ENCODE peak calls at places on chromosomes 3 and 15, in four cellular contexts. F is endodermal cell; T is fibroblast of lung; P is naive thymus-derived CD4-positive, alpha-beta T cell. I is an unnamed sample.
A peak's percentile ranks its signal among the peaks of the same experiment; 100 is the strongest.

GRCh38 chr3:183385698-183386590 is 42.5 kb downstream of the MCF2L2 start:
- DNase-seq in P (peak; percentile 40), F (peak; percentile 84), T (peak; percentile 57), I (no peak)

GRCh38 chr15:28132524-28133275 is 33.6 kb upstream of the OCA2 start:
- DNase-seq in P (no peak), T (peak; percentile 70), F (no peak), I (no peak)

GRCh38 chr15:42595641-42596240 is 20.3 kb downstream of the STARD9 start:
- DNase-seq in F (no peak), P (no peak), T (no peak), I (no peak)

GRCh38 chr3:81531256-81531655 is 230.2 kb downstream of the GBE1 start:
- DNase-seq in P (no peak), F (no peak), T (no peak), I (no peak)

GRCh38 chr3:69838217-69838616 is 99.0 kb downstream of the MITF start:
- DNase-seq in P (no peak), T (peak; percentile 94), F (no peak), I (no peak)

GRCh38 chr3:42613462-42613861 is 13.0 kb downstream of the NKTR start:
- DNase-seq in F (no peak), P (no peak), T (no peak), I (no peak)

GRCh38 chr3:143442761-143443477 is 323.3 kb downstream of the CHST2 start:
- DNase-seq in T (peak; percentile 58), P (no peak), F (no peak), I (no peak)

GRCh38 chr15:45373961-45374360 is 4.4 kb downstream of the GATM start:
- DNase-seq in F (no peak), P (no peak), T (no peak), I (no peak)

GRCh38 chr3:130933801-130934345 is 40.0 kb downstream of the ATP2C1 start:
- DNase-seq in T (peak; percentile 77), F (no peak), P (no peak), I (no peak)

GRCh38 chr3:115644391-115644790 is 21.1 kb downstream of the GAP43 start:
- DNase-seq in P (no peak), F (no peak), T (peak; percentile 76), I (no peak)

GRCh38 chr3:107216229-107216628 is 161.0 kb upstream of the CCDC54 start:
- DNase-seq in P (no peak), F (no peak), T (peak; percentile 50), I (no peak)

GRCh38 chr3:107220538-107220937 is 156.7 kb upstream of the CCDC54 start:
- DNase-seq in F (no peak), T (no peak), P (no peak), I (no peak)

GRCh38 chr3:107216711-107217110 is 160.5 kb upstream of the CCDC54 start:
- DNase-seq in T (peak; percentile 99), F (no peak), P (no peak), I (no peak)

GRCh38 chr3:107218864-107219269 is 158.4 kb upstream of the CCDC54 start:
- DNase-seq in F (no peak), T (no peak), P (no peak), I (no peak)

GRCh38 chr3:107217161-107217560 is 160.1 kb upstream of the CCDC54 start:
- DNase-seq in F (no peak), T (peak; percentile 95), P (no peak), I (no peak)
- H3K27ac ChIP-seq in F (no peak overlapping the region), T (peak overlapping the region; percentile 78), P (no peak overlapping the region), I (no peak overlapping the region)

GRCh38 chr15:25189551-25189950 is 234.8 kb downstream of the SNRPN start:
- DNase-seq in T (no peak), F (no peak), P (no peak), I (no peak)
- H3K9me3 ChIP-seq in T (no peaks in the 10 kb centered on the region), F (no peaks in the 10 kb centered on the region), P (peaks cover 66% of the 10 kb centered on the region), I (no peaks in the 10 kb centered on the region)

DNA sequence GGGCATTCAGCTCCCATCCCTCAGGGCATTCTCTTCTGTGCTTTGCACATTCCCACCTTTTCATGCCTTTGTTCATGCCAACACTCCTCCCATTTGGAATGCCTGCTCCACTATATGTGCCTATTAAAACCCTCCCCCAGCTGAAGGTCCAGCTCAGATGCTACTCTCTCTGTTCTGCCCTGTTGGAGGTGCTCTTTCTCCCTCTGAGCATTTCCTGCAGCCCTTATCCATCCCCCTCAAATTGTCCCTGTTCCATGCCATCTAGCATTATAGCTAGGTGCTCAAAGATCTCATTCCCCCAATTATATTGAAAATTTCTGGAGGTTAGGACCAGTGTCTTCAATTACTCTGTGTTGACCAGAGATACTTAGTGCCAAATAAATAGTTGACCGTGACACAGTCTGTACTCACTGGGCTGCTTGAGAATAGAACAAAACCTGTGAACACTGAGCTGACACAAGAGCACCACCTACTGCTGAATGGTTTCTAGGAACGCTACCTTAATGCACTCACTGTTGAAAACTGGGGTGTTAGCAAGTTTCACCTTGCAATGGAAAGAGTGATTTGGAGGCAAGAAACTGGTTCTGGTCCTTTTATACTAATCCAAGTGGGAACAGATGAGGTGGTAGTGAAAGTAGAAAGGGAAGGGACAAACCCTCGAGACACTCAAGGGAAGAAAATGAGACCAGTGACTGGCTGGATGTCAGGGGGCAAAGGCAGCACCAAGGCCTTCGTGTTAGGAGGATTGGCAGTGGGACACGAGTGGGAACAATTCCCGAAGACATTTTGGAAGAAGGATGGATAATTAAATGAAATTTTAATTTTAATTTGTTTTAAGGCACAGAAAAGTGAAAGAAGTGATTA is 289.8 kb upstream of the ROPN1 start:
- DNase-seq in F (peak; percentile 69), T (peak; percentile 49), P (no peak), I (no peak)
- H3K27ac ChIP-seq in F (no peak overlapping the region), T (no peak overlapping the region), P (no peak overlapping the region), I (no peak overlapping the region)

DNA sequence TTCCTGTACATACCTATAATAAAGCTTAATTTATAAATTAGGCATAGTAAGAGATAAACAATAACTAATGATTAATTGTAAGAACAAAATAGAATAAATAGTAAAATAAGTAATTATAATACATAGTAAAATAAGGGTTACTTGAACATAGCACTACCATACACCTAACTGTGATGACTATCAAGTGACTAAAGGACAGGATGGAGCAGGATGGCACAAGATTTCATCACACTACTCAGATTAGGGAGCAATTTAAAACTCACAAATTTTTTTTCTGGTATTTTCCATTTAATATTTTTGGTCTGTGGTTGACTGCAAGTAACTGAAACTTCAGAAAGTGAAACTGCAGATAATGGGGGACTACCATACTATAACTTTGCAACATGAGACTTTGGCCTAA is 14.8 kb downstream of the RFX7 start:
- DNase-seq in F (no peak), T (no peak), P (no peak), I (no peak)
- H3K9me3 ChIP-seq in F (peaks cover 63% of the 10 kb centered on the region), T (no peaks in the 10 kb centered on the region), P (peaks cover 47% of the 10 kb centered on the region), I (peaks cover 79% of the 10 kb centered on the region)

GRCh38 chr15:70158309-70158995 is 60.7 kb upstream of the TLE3 start:
- DNase-seq in F (peak; percentile 30), P (no peak), T (no peak), I (no peak)

GRCh38 chr15:70160267-70160666 is 62.5 kb upstream of the TLE3 start:
- DNase-seq in F (peak; percentile 35), T (no peak), P (no peak), I (no peak)

GRCh38 chr15:70158996-70159355 is 61.3 kb upstream of the TLE3 start:
- DNase-seq in F (no peak), T (no peak), P (no peak), I (no peak)

GRCh38 chr15:70159397-70160009 is 61.8 kb upstream of the TLE3 start:
- DNase-seq in T (no peak), F (peak; percentile 33), P (no peak), I (no peak)

GRCh38 chr15:70160803-70161565 is 63.3 kb upstream of the TLE3 start:
- DNase-seq in T (no peak), F (peak; percentile 42), P (no peak), I (no peak)
- H3K27ac ChIP-seq in T (no peak overlapping the region), F (no peak overlapping the region), P (no peak overlapping the region), I (no peak overlapping the region)

GRCh38 chr3:14848906-14849305 is 30.1 kb downstream of the FGD5 start:
- DNase-seq in P (no peak), F (no peak), T (no peak), I (no peak)
- H3K9me3 ChIP-seq in P (no peaks in the 10 kb centered on the region), F (no peaks in the 10 kb centered on the region), T (no peaks in the 10 kb centered on the region), I (no peaks in the 10 kb centered on the region)

DNA sequence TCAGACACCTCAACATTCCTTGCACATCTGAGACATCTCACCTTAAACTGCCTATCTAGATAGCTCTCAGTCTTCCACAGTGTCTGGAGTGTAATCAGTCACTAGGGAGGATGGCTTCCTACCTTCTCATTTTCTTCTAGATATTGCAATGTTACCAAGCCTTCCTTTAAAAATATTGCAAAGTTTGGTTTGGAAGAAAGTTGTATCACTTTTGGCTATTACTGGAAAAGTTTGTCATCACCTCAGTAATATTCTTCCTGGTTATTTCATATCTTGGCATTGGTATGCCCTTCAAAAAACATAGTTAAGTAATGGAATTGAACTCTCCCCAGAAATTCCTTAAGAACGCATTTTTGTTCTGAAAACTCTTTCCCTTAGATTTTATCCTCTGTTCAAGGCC is 179.3 kb upstream of the MME start:
- DNase-seq in P (no peak), T (no peak), F (no peak), I (no peak)
- H3K27ac ChIP-seq in P (no peak overlapping the region), T (no peak overlapping the region), F (no peak overlapping the region), I (no peak overlapping the region)